ENCODE peak calls at places on chromosomes 7 and 10, in five cellular contexts. W, L, K, T and Q are unnamed samples.

GRCh38 chr7:148921806-148922205 is 37.7 kb upstream of the EZH2 start:
- DNase-seq in W (no peak), T (no peak), L (no peak), K (no peak), Q (no peak)

GRCh38 chr7:130560972-130561371 is 69.1 kb downstream of the MEST start:
- DNase-seq in W (no peak), T (no peak), L (no peak), K (no peak), Q (peak)

GRCh38 chr10:104873161-104873560 is 232.1 kb downstream of the SORCS3 start:
- DNase-seq in W (no peak), T (no peak), K (no peak), L (no peak), Q (no peak)

GRCh38 chr10:7122561-7122960 is 288.3 kb downstream of the SFMBT2 start:
- DNase-seq in T (no peak), K (no peak), L (no peak), W (no peak), Q (no peak)

GRCh38 chr10:52599586-52600200 is 172.9 kb downstream of the MBL2 start:
- DNase-seq in T (no peak), K (no peak), W (no peak), L (no peak), Q (no peak)

GRCh38 chr7:3210531-3210930 is 90.5 kb upstream of the SDK1 start:
- DNase-seq in W (no peak), T (no peak), L (no peak), K (no peak), Q (no peak)

GRCh38 chr7:92835140-92835850 is 1.1 kb downstream of the CDK6 start:
- DNase-seq in L (peak), K (no peak), W (no peak), T (peak), Q (no peak)

GRCh38 chr10:122464575-122464974 is 3.2 kb downstream of the HTRA1 start:
- DNase-seq in T (no peak), W (no peak), K (no peak), L (no peak), Q (no peak)

GRCh38 chr7:146736446-146737190 is 620.0 kb downstream of the CNTNAP2 start:
- DNase-seq in L (no peak), T (no peak), W (no peak), K (no peak), Q (no peak)

GRCh38 chr7:98557538-98558031 is 59.5 kb upstream of the NPTX2 start:
- DNase-seq in T (no peak), K (no peak), L (no peak), W (no peak), Q (no peak)

GRCh38 chr10:119525116-119525515 is 17.4 kb downstream of the RGS10 start:
- DNase-seq in L (no peak), T (no peak), W (no peak), K (no peak), Q (no peak)

GRCh38 chr10:103663802-103664201 is 170.3 kb downstream of the NEURL1 start:
- DNase-seq in K (no peak), W (no peak), T (no peak), L (no peak), Q (no peak)

GRCh38 chr7:136869991-136870798 is 1.7 kb downstream of the CHRM2 start:
- DNase-seq in K (no peak), W (no peak), T (no peak), L (no peak), Q (no peak)

GRCh38 chr7:133676805-133677370 is 424.0 kb downstream of the EXOC4 start:
- DNase-seq in W (no peak), K (no peak), L (no peak), T (no peak), Q (no peak)

GRCh38 chr7:78020874-78021249 is 222.3 kb downstream of the PHTF2 start:
- DNase-seq in K (no peak), L (no peak), W (no peak), T (no peak), Q (no peak)

GRCh38 chr10:121597504-121598241 is 571 bp downstream of the FGFR2 start:
- DNase-seq in W (no peak), L (no peak), K (no peak), T (no peak), Q (no peak)

GRCh38 chr10:35140727-35141126 is 14.1 kb downstream of the CREM start:
- DNase-seq in K (no peak), L (no peak), W (no peak), T (no peak), Q (no peak)

GRCh38 chr10:100446130-100446761 is 16.6 kb upstream of the WNT8B start:
- DNase-seq in K (no peak), T (no peak), L (no peak), W (no peak), Q (no peak)

GRCh38 chr10:125011926-125012705 is 70.2 kb downstream of the ZRANB1 start:
- DNase-seq in W (no peak), T (no peak), K (no peak), L (no peak), Q (no peak)

GRCh38 chr10:71383972-71384687 is 12.6 kb upstream of the CDH23 start:
- DNase-seq in W (peak), T (peak), K (peak), L (peak), Q (no peak)

GRCh38 chr10:65194131-65194530 is 1672.9 kb downstream of the REEP3 start:
- DNase-seq in K (no peak), W (no peak), T (no peak), L (no peak), Q (no peak)

GRCh38 chr7:108455524-108455832 is 758 bp downstream of the NRCAM start:
- DNase-seq in T (peak), K (no peak), L (no peak), W (no peak), Q (no peak)

GRCh38 chr10:4241724-4242345 is 456.8 kb upstream of the KLF6 start:
- DNase-seq in L (no peak), W (no peak), K (no peak), T (no peak), Q (peak)

GRCh38 chr7:131004371-131004770 is 270.4 kb upstream of the KLF14 start:
- DNase-seq in K (no peak), T (no peak), W (no peak), L (no peak), Q (no peak)

GRCh38 chr10:46550795-46551700 is 5.4 kb downstream of the GPRIN2 start:
- DNase-seq in W (no peak), L (no peak), K (no peak), T (peak), Q (no peak)

GRCh38 chr7:142770720-142771352 is at the start of gene PRSS2:
- DNase-seq in T (no peak), K (no peak), W (no peak), L (no peak), Q (no peak)

GRCh38 chr10:1643161-1643910 is 94.0 kb downstream of the ADARB2 start:
- DNase-seq in K (no peak), L (no peak), W (no peak), T (no peak), Q (no peak)

GRCh38 chr7:143216151-143216550 is 5.7 kb upstream of the TAS2R40 start:
- DNase-seq in W (no peak), K (no peak), T (no peak), L (no peak), Q (no peak)

GRCh38 chr10:129760416-129760815 is 203.7 kb downstream of the EBF3 start:
- DNase-seq in L (no peak), T (peak), W (no peak), K (no peak), Q (no peak)

GRCh38 chr10:26870766-26871165 is 10.0 kb upstream of the ABI1 start:
- DNase-seq in K (no peak), T (no peak), L (no peak), W (no peak), Q (no peak)

GRCh38 chr7:7881581-7881980 is 87.0 kb upstream of the GLCCI1 start:
- DNase-seq in T (no peak), W (no peak), L (no peak), K (no peak), Q (no peak)

GRCh38 chr10:3635697-3636096 is 149.3 kb downstream of the KLF6 start:
- DNase-seq in W (no peak), T (no peak), L (no peak), K (no peak), Q (no peak)

GRCh38 chr10:111004016-111004415 is 72.8 kb upstream of the ADRA2A start:
- DNase-seq in K (no peak), T (no peak), L (no peak), W (no peak), Q (no peak)

GRCh38 chr10:9253121-9253520 is 1198.6 kb downstream of the GATA3 start:
- DNase-seq in K (no peak), T (no peak), W (no peak), L (no peak), Q (no peak)

GRCh38 chr7:149854611-149855367 is 16.6 kb downstream of the ZNF862 start:
- DNase-seq in L (no peak), T (peak), K (no peak), W (no peak), Q (no peak)

GRCh38 chr7:18761046-18761445 is 265.5 kb downstream of the HDAC9 start:
- DNase-seq in T (no peak), K (no peak), L (no peak), W (no peak), Q (no peak)